ENCODE peak calls at places on chromosomes 2 and 18, in seven cellular contexts. One of them, this sample, is unnamed.
A peak's percentile ranks its signal among the peaks of the same experiment; 100 is the strongest.

GRCh38 chr2:102131564-102131963 is 11.0 kb upstream of the IL1R1 start:
- DNase-seq in activated naive CD4-positive, alpha-beta T cell: no peak
- DNase-seq in WTC11: no peak
- DNase-seq in kidney epithelial cell: no peak
- DNase-seq in stimulated activated CD4-positive, alpha-beta T cell treated with anti-CD3 and anti-CD28 coated beads, Interleukin-2, amount 100 ng/mL, for 24 hours: no peak
- DNase-seq in SW480: no peak
- DNase-seq in glomerular endothelial cell: no peak
- DNase-seq in this sample: no peak

GRCh38 chr2:231394201-231395141 is 1.0 kb upstream of the B3GNT7 start:
- DNase-seq in WTC11: peak; percentile 76
- DNase-seq in glomerular endothelial cell: no peak
- DNase-seq in kidney epithelial cell: no peak
- DNase-seq in stimulated activated CD4-positive, alpha-beta T cell treated with anti-CD3 and anti-CD28 coated beads, Interleukin-2, amount 100 ng/mL, for 24 hours: no peak
- DNase-seq in SW480: no peak
- DNase-seq in activated naive CD4-positive, alpha-beta T cell: no peak
- DNase-seq in this sample: no peak

GRCh38 chr2:115234707-115235106 is 792.3 kb downstream of the DPP10 start:
- DNase-seq in stimulated activated CD4-positive, alpha-beta T cell treated with anti-CD3 and anti-CD28 coated beads, Interleukin-2, amount 100 ng/mL, for 24 hours: no peak
- DNase-seq in SW480: no peak
- DNase-seq in glomerular endothelial cell: no peak
- DNase-seq in WTC11: no peak
- DNase-seq in activated naive CD4-positive, alpha-beta T cell: no peak
- DNase-seq in kidney epithelial cell: no peak
- DNase-seq in this sample: no peak

GRCh38 chr2:29902356-29902755 is 19.0 kb downstream of the ALK start:
- DNase-seq in activated naive CD4-positive, alpha-beta T cell: no peak
- DNase-seq in SW480: no peak
- DNase-seq in stimulated activated CD4-positive, alpha-beta T cell treated with anti-CD3 and anti-CD28 coated beads, Interleukin-2, amount 100 ng/mL, for 24 hours: no peak
- DNase-seq in kidney epithelial cell: no peak
- DNase-seq in WTC11: peak; percentile 32
- DNase-seq in glomerular endothelial cell: no peak
- DNase-seq in this sample: no peak

GRCh38 chr18:9706081-9706935 is 1.8 kb upstream of the RAB31 start:
- DNase-seq in glomerular endothelial cell: no peak
- DNase-seq in stimulated activated CD4-positive, alpha-beta T cell treated with anti-CD3 and anti-CD28 coated beads, Interleukin-2, amount 100 ng/mL, for 24 hours: no peak
- DNase-seq in SW480: no peak
- DNase-seq in activated naive CD4-positive, alpha-beta T cell: no peak
- DNase-seq in WTC11: no peak
- DNase-seq in kidney epithelial cell: no peak
- DNase-seq in this sample: no peak

GRCh38 chr2:163348843-163349395 is 386.9 kb downstream of the FIGN start:
- DNase-seq in glomerular endothelial cell: peak; percentile 64
- DNase-seq in SW480: peak; percentile 41
- DNase-seq in stimulated activated CD4-positive, alpha-beta T cell treated with anti-CD3 and anti-CD28 coated beads, Interleukin-2, amount 100 ng/mL, for 24 hours: no peak
- DNase-seq in activated naive CD4-positive, alpha-beta T cell: no peak
- DNase-seq in kidney epithelial cell: peak; percentile 34
- DNase-seq in WTC11: no peak
- DNase-seq in this sample: no peak

GRCh38 chr18:62566199-62566598 is 43.4 kb downstream of the ZCCHC2 start:
- DNase-seq in activated naive CD4-positive, alpha-beta T cell: no peak
- DNase-seq in SW480: no peak
- DNase-seq in kidney epithelial cell: no peak
- DNase-seq in stimulated activated CD4-positive, alpha-beta T cell treated with anti-CD3 and anti-CD28 coated beads, Interleukin-2, amount 100 ng/mL, for 24 hours: no peak
- DNase-seq in WTC11: peak; percentile 29
- DNase-seq in glomerular endothelial cell: no peak
- DNase-seq in this sample: no peak

GRCh38 chr2:113067681-113068080 is at the start of gene IL1F10:
- DNase-seq in glomerular endothelial cell: no peak
- DNase-seq in stimulated activated CD4-positive, alpha-beta T cell treated with anti-CD3 and anti-CD28 coated beads, Interleukin-2, amount 100 ng/mL, for 24 hours: no peak
- DNase-seq in kidney epithelial cell: no peak
- DNase-seq in activated naive CD4-positive, alpha-beta T cell: no peak
- DNase-seq in SW480: no peak
- DNase-seq in WTC11: no peak
- DNase-seq in this sample: no peak

GRCh38 chr2:48978131-48978530 is 176.2 kb downstream of the FSHR start:
- DNase-seq in stimulated activated CD4-positive, alpha-beta T cell treated with anti-CD3 and anti-CD28 coated beads, Interleukin-2, amount 100 ng/mL, for 24 hours: no peak
- DNase-seq in WTC11: no peak
- DNase-seq in kidney epithelial cell: no peak
- DNase-seq in SW480: no peak
- DNase-seq in activated naive CD4-positive, alpha-beta T cell: no peak
- DNase-seq in glomerular endothelial cell: no peak
- DNase-seq in this sample: no peak

GRCh38 chr2:219010162-219010756 is 17.0 kb upstream of the CRYBA2 start:
- DNase-seq in SW480: peak; percentile 58
- DNase-seq in WTC11: peak; percentile 61
- DNase-seq in stimulated activated CD4-positive, alpha-beta T cell treated with anti-CD3 and anti-CD28 coated beads, Interleukin-2, amount 100 ng/mL, for 24 hours: peak; percentile 29
- DNase-seq in activated naive CD4-positive, alpha-beta T cell: no peak
- DNase-seq in glomerular endothelial cell: no peak
- DNase-seq in kidney epithelial cell: no peak
- DNase-seq in this sample: peak; percentile 42

GRCh38 chr2:188391354-188391753 is 99.7 kb downstream of the GULP1 start:
- DNase-seq in WTC11: no peak
- DNase-seq in stimulated activated CD4-positive, alpha-beta T cell treated with anti-CD3 and anti-CD28 coated beads, Interleukin-2, amount 100 ng/mL, for 24 hours: no peak
- DNase-seq in kidney epithelial cell: no peak
- DNase-seq in SW480: no peak
- DNase-seq in glomerular endothelial cell: no peak
- DNase-seq in activated naive CD4-positive, alpha-beta T cell: no peak
- DNase-seq in this sample: no peak

GRCh38 chr2:231050018-231050901 is 6.4 kb upstream of the PSMD1 start:
- DNase-seq in activated naive CD4-positive, alpha-beta T cell: no peak
- DNase-seq in WTC11: no peak
- DNase-seq in glomerular endothelial cell: no peak
- DNase-seq in SW480: no peak
- DNase-seq in stimulated activated CD4-positive, alpha-beta T cell treated with anti-CD3 and anti-CD28 coated beads, Interleukin-2, amount 100 ng/mL, for 24 hours: no peak
- DNase-seq in kidney epithelial cell: no peak
- DNase-seq in this sample: peak; percentile 85

GRCh38 chr18:5057348-5058012 is 139.6 kb downstream of the AKAIN1 start:
- DNase-seq in stimulated activated CD4-positive, alpha-beta T cell treated with anti-CD3 and anti-CD28 coated beads, Interleukin-2, amount 100 ng/mL, for 24 hours: peak; percentile 63
- DNase-seq in kidney epithelial cell: peak; percentile 12
- DNase-seq in SW480: peak; percentile 54
- DNase-seq in WTC11: peak; percentile 79
- DNase-seq in glomerular endothelial cell: no peak
- DNase-seq in activated naive CD4-positive, alpha-beta T cell: peak; percentile 8
- DNase-seq in this sample: peak; percentile 43

GRCh38 chr2:11809586-11810236 is 63.3 kb downstream of the LPIN1 start:
- DNase-seq in glomerular endothelial cell: no peak
- DNase-seq in activated naive CD4-positive, alpha-beta T cell: no peak
- DNase-seq in kidney epithelial cell: no peak
- DNase-seq in stimulated activated CD4-positive, alpha-beta T cell treated with anti-CD3 and anti-CD28 coated beads, Interleukin-2, amount 100 ng/mL, for 24 hours: no peak
- DNase-seq in WTC11: no peak
- DNase-seq in SW480: no peak
- DNase-seq in this sample: no peak

GRCh38 chr2:230564805-230565779 is 147.6 kb upstream of the CAB39 start:
- DNase-seq in stimulated activated CD4-positive, alpha-beta T cell treated with anti-CD3 and anti-CD28 coated beads, Interleukin-2, amount 100 ng/mL, for 24 hours: no peak
- DNase-seq in glomerular endothelial cell: no peak
- DNase-seq in WTC11: no peak
- DNase-seq in SW480: no peak
- DNase-seq in activated naive CD4-positive, alpha-beta T cell: no peak
- DNase-seq in kidney epithelial cell: peak; percentile 12
- DNase-seq in this sample: no peak

GRCh38 chr2:10911291-10912075 is at the start of gene KCNF1:
- DNase-seq in WTC11: peak; percentile 62
- DNase-seq in SW480: peak; percentile 80
- DNase-seq in kidney epithelial cell: no peak
- DNase-seq in glomerular endothelial cell: no peak
- DNase-seq in activated naive CD4-positive, alpha-beta T cell: no peak
- DNase-seq in stimulated activated CD4-positive, alpha-beta T cell treated with anti-CD3 and anti-CD28 coated beads, Interleukin-2, amount 100 ng/mL, for 24 hours: no peak
- DNase-seq in this sample: no peak

GRCh38 chr18:35118641-35119040 is 77.4 kb downstream of the MAPRE2 start:
- DNase-seq in WTC11: no peak
- DNase-seq in activated naive CD4-positive, alpha-beta T cell: no peak
- DNase-seq in kidney epithelial cell: no peak
- DNase-seq in stimulated activated CD4-positive, alpha-beta T cell treated with anti-CD3 and anti-CD28 coated beads, Interleukin-2, amount 100 ng/mL, for 24 hours: no peak
- DNase-seq in glomerular endothelial cell: no peak
- DNase-seq in SW480: no peak
- DNase-seq in this sample: no peak

GRCh38 chr18:57009836-57010235 is 137.1 kb upstream of the BOD1L2 start:
- DNase-seq in stimulated activated CD4-positive, alpha-beta T cell treated with anti-CD3 and anti-CD28 coated beads, Interleukin-2, amount 100 ng/mL, for 24 hours: no peak
- DNase-seq in glomerular endothelial cell: no peak
- DNase-seq in WTC11: no peak
- DNase-seq in SW480: no peak
- DNase-seq in kidney epithelial cell: no peak
- DNase-seq in activated naive CD4-positive, alpha-beta T cell: no peak
- DNase-seq in this sample: no peak

This sample was measured in pancreas.